ENCODE peak calls at places on chromosomes 2 and 18, in four cellular contexts. D is GM23248, P is SK-N-MC, H is HCT116. X is an unnamed sample.

GRCh38 chr18:78506031-78506461 is 473.6 kb upstream of the SALL3 start:
- DNase-seq in D (no peak), P (no peak), H (no peak), X (no peak)

GRCh38 chr2:769771-770170 is 92.6 kb upstream of the TMEM18 start:
- DNase-seq in D (no peak), P (no peak), H (no peak), X (no peak)

GRCh38 chr2:97748397-97748796 is 35.0 kb downstream of the ZAP70 start:
- DNase-seq in D (peak), P (no peak), H (no peak), X (peak)

GRCh38 chr2:157784169-157784822 is 91.8 kb downstream of the ACVR1 start:
- DNase-seq in D (peak), P (peak), H (no peak), X (no peak)

GRCh38 chr2:235500761-235501662 is 7.2 kb downstream of the AGAP1 start:
- DNase-seq in D (peak), P (no peak), H (no peak), X (peak)

GRCh38 chr18:61635901-61636528 is 256.8 kb downstream of the RNF152 start:
- DNase-seq in D (peak), P (peak), H (peak), X (peak)

GRCh38 chr18:73244411-73244810 is 376.6 kb upstream of the NETO1 start:
- DNase-seq in D (no peak), P (no peak), H (no peak), X (no peak)

GRCh38 chr2:234133004-234133403 is 82.5 kb downstream of the SPP2 start:
- DNase-seq in D (peak), P (no peak), H (no peak), X (no peak)

GRCh38 chr18:7576685-7577084 is 9.6 kb downstream of the PTPRM start:
- DNase-seq in D (peak), P (no peak), H (no peak), X (no peak)

GRCh38 chr2:213834746-213835145 is 550.5 kb downstream of the SPAG16 start:
- DNase-seq in D (peak), P (no peak), H (no peak), X (no peak)

GRCh38 chr2:23386422-23387220 is 1.6 kb downstream of the KLHL29 start:
- DNase-seq in D (peak), P (no peak), H (no peak), X (no peak)

GRCh38 chr2:58553937-58554336 is 312.8 kb upstream of the FANCL start:
- DNase-seq in D (peak), P (no peak), H (peak), X (no peak)

GRCh38 chr2:165627463-165627862 is 158.0 kb downstream of the CSRNP3 start:
- DNase-seq in D (peak), P (no peak), H (no peak), X (no peak)

GRCh38 chr2:173521450-173522192 is 166.9 kb downstream of the CDCA7 start:
- DNase-seq in D (no peak), P (no peak), H (no peak), X (no peak)

GRCh38 chr2:20291106-20291564 is 59.5 kb downstream of the PUM2 start:
- DNase-seq in D (peak), P (peak), H (peak), X (peak)

GRCh38 chr2:54366487-54367280 is 89.4 kb upstream of the SPTBN1 start:
- DNase-seq in D (peak), P (no peak), H (no peak), X (no peak)

GRCh38 chr2:218831378-218831990 is at the start of gene PRKAG3:
- DNase-seq in D (peak), P (no peak), H (no peak), X (no peak)

GRCh38 chr18:47604041-47604440 is 326.4 kb downstream of the SMAD2 start:
- DNase-seq in D (no peak), P (no peak), H (no peak), X (no peak)

GRCh38 chr2:26438526-26438925 is 36.8 kb downstream of the DRC1 start:
- DNase-seq in D (peak), P (no peak), H (no peak), X (no peak)

GRCh38 chr18:43620936-43621335 is 343.6 kb upstream of the SYT4 start:
- DNase-seq in D (peak), P (no peak), H (no peak), X (peak)

GRCh38 chr2:42794271-42795046 is 2.1 kb upstream of the HAAO start:
- DNase-seq in D (no peak), P (no peak), H (no peak), X (no peak)

GRCh38 chr18:1047406-1047805 is 142.7 kb downstream of the ADCYAP1 start:
- DNase-seq in D (peak), P (no peak), H (no peak), X (no peak)

GRCh38 chr2:196422361-196422760 is 217.2 kb upstream of the CCDC150 start:
- DNase-seq in D (no peak), P (no peak), H (no peak), X (no peak)

GRCh38 chr2:120486946-120487345 is 141.0 kb downstream of the INHBB start:
- DNase-seq in D (peak), P (no peak), H (no peak), X (no peak)

GRCh38 chr2:188285049-188285448 is 6.6 kb upstream of the GULP1 start:
- DNase-seq in D (no peak), P (no peak), H (no peak), X (no peak)

GRCh38 chr2:96323849-96324248 is 1.3 kb upstream of the ITPRIPL1 start:
- DNase-seq in D (no peak), P (no peak), H (no peak), X (no peak)

GRCh38 chr2:157404363-157404762 is 39.5 kb downstream of the CYTIP start:
- DNase-seq in D (peak), P (no peak), H (no peak), X (peak)

GRCh38 chr2:15719566-15720313 is 128.1 kb downstream of the DDX1 start:
- DNase-seq in D (no peak), P (no peak), H (no peak), X (no peak)

GRCh38 chr2:27489118-27489497 is 435 bp downstream of the IFT172 start:
- DNase-seq in D (peak), P (no peak), H (peak), X (peak)

GRCh38 chr2:70527447-70528080 is 26.1 kb downstream of the TGFA start:
- DNase-seq in D (peak), P (no peak), H (no peak), X (no peak)

GRCh38 chr2:170892391-170892951 is 36.6 kb upstream of the GORASP2 start:
- DNase-seq in D (no peak), P (no peak), H (no peak), X (no peak)

GRCh38 chr2:160388464-160389263 is 104.9 kb downstream of the RBMS1 start:
- DNase-seq in D (peak), P (no peak), H (no peak), X (no peak)

GRCh38 chr2:201232125-201232815 is 28.1 kb upstream of the CASP8 start:
- DNase-seq in D (peak), P (peak), H (peak), X (peak)

GRCh38 chr2:39338502-39338901 is 94.7 kb upstream of the CDKL4 start:
- DNase-seq in D (no peak), P (no peak), H (no peak), X (no peak)
- TF ChIP-seq EZH2 in D (no peak), P (no peak), H (no peak), X (no peak)

DNA sequence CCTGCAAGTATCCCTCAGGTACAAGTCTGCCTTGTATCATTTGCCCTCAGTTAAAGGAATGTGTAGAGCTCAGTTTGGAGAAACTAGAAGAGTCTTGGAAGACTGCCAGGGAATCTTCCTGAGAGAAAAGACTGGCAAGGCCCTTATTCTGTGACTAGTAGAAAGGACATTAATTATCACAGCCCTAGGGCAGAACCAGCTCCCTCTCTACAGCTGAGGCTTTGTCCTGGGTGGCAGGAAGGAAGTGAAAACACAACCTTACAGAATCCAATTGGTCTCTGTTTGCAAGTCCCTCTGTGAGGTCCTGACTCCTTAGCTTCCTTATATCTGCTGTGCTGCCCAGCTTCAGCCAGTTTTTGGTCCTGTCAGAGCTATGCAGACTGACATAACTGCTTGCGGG is 385.9 kb upstream of the CYRIA start:
- DNase-seq in D (no peak), P (peak), H (no peak), X (no peak)
- TF ChIP-seq EZH2 in D (no peak), P (no peak), H (no peak), X (no peak)

GRCh38 chr2:45275235-45275805 is 266.1 kb upstream of the SIX2 start:
- DNase-seq in D (peak), P (no peak), H (no peak), X (no peak)
- TF ChIP-seq EZH2 in D (no peak), P (no peak), H (no peak), X (no peak)

GRCh38 chr2:130755234-130756040 is at the start of gene AMER3:
- DNase-seq in D (no peak), P (no peak), H (no peak), X (peak)
- TF ChIP-seq EZH2 in D (no peak), P (no peak), H (no peak), X (no peak)